ENCODE peak calls at places on chromosomes 2 and 18, in seven cellular contexts. L, D, B, R, F, T and P are unnamed samples.

GRCh38 chr2:71548589-71549485 is 95.5 kb downstream of the DYSF start:
- DNase-seq in L (peak; percentile 53), D (peak; percentile 63), B (peak; percentile 56), R (peak; percentile 34), F (peak; percentile 73), T (peak; percentile 44), P (peak; percentile 54)

GRCh38 chr18:28147674-28148171 is 29.2 kb downstream of the CDH2 start:
- DNase-seq in L (no peak), D (no peak), B (no peak), R (no peak), F (peak; percentile 92), T (no peak), P (no peak)

GRCh38 chr18:34493099-34493544 is 217.0 kb upstream of the DTNA start:
- DNase-seq in L (no peak), D (peak; percentile 74), B (no peak), R (peak; percentile 61), F (peak; percentile 68), T (peak; percentile 48), P (peak; percentile 10)

GRCh38 chr2:1731963-1732768 is 12.1 kb downstream of the PXDN start:
- DNase-seq in L (no peak), D (no peak), B (no peak), R (no peak), F (peak; percentile 93), T (no peak), P (no peak)

GRCh38 chr18:31396796-31397195 is 20.2 kb downstream of the DSG4 start:
- DNase-seq in L (no peak), D (no peak), B (no peak), R (no peak), F (no peak), T (no peak), P (no peak)

GRCh38 chr2:24360963-24361330 is 611 bp upstream of the ITSN2 start:
- DNase-seq in L (no peak), D (no peak), B (no peak), R (no peak), F (no peak), T (no peak), P (no peak)

GRCh38 chr2:126907671-126908070 is 9.0 kb downstream of the TEX51 start:
- DNase-seq in L (no peak), D (no peak), B (no peak), R (no peak), F (no peak), T (no peak), P (no peak)

GRCh38 chr18:49626842-49627360 is 65.0 kb downstream of the LIPG start:
- DNase-seq in L (no peak), D (no peak), B (no peak), R (no peak), F (no peak), T (no peak), P (no peak)

GRCh38 chr2:84865181-84865783 is 15.6 kb downstream of the TRABD2A start:
- DNase-seq in L (peak; percentile 64), D (no peak), B (no peak), R (no peak), F (peak; percentile 55), T (no peak), P (no peak)

GRCh38 chr2:26754972-26755670 is 9.0 kb upstream of the SLC35F6 start:
- DNase-seq in L (peak; percentile 45), D (no peak), B (no peak), R (no peak), F (no peak), T (no peak), P (no peak)

GRCh38 chr2:166406374-166406773 is 30.6 kb upstream of the SCN9A start:
- DNase-seq in L (no peak), D (no peak), B (no peak), R (no peak), F (no peak), T (no peak), P (no peak)

GRCh38 chr2:225366731-225367130 is 32.8 kb upstream of the NYAP2 start:
- DNase-seq in L (no peak), D (no peak), B (no peak), R (no peak), F (no peak), T (no peak), P (no peak)

DNA sequence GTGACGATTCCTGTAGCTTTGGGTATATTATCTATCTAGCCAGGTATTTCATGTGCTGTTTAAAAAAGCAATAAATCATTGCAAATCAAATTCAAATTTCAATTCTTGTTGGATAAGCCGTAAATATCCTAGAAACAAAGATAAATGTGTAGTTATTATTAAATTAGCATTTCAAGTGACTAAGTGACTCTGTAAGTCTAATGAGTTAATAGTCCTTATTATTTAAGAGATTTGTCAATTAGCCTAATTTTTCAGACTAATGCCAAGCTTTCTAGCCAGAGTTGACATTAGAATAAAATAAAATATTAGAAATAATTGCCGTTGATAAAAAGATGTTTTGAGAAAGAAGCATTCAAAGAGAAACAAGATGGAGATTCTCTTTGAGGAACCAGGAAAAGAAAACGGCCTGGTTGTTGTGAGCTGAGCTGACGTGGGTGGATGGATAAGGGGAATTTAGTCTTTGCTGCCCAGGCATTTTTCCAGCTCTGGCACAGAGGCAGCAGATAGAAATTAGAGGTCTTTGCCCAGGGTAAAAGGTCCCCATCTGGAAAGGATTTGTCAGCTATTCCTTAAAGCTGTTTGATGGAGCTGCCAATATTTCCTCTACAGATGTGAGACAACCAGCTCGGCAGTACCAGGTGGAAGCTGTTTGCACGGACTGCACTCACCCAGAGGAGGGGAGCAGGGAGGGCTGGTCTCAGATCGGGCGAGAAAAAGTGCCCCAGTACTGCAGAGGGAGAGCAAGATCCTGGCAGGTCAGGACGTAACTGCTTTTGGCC is 117.3 kb upstream of the SEC11C start:
- DNase-seq in L (no peak), D (no peak), B (no peak), R (no peak), F (peak; percentile 38), T (no peak), P (no peak)
- H3K4me3 ChIP-seq in L (no peak overlapping the region), D (no peak overlapping the region), B (no peak overlapping the region), R (no peak overlapping the region), F (no peak overlapping the region), T (no peak overlapping the region), P (no peak overlapping the region)

DNA sequence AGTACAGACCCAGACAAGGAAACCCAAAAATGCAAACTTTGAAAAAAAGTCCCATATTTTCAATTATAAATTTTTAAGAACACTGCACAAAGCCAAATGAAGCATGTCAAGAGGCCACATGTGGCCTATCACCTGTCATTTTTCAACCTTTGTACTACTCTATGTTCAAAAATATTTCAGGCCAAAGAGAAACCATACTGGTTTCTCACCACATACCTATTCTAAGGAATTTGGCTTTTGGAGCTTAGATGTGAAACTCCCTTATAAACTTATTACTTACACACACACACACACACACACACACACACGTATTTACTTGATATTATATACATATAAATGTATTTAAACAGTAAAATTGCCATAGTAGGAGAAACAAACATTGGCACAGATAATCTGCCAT is 338.7 kb downstream of the TXNL1 start:
- DNase-seq in L (no peak), D (no peak), B (no peak), R (no peak), F (no peak), T (no peak), P (no peak)
- H3K4me3 ChIP-seq in L (no peak overlapping the region), D (no peak overlapping the region), B (no peak overlapping the region), R (no peak overlapping the region), F (no peak overlapping the region), T (no peak overlapping the region), P (no peak overlapping the region)

GRCh38 chr2:9212661-9213411 is 6.2 kb downstream of the ASAP2 start:
- DNase-seq in L (no peak), D (no peak), B (no peak), R (no peak), F (peak; percentile 43), T (no peak), P (no peak)
- H3K4me3 ChIP-seq in L (no peak overlapping the region), D (no peak overlapping the region), B (no peak overlapping the region), R (no peak overlapping the region), F (no peak overlapping the region), T (no peak overlapping the region), P (no peak overlapping the region)

GRCh38 chr2:180614776-180615175 is 365.6 kb upstream of the UBE2E3 start:
- DNase-seq in L (no peak), D (no peak), B (no peak), R (no peak), F (no peak), T (no peak), P (no peak)
- H3K4me3 ChIP-seq in L (no peak overlapping the region), D (no peak overlapping the region), B (no peak overlapping the region), R (no peak overlapping the region), F (no peak overlapping the region), T (no peak overlapping the region), P (no peak overlapping the region)

GRCh38 chr2:222891890-222892289 is 31.1 kb downstream of the ACSL3 start:
- DNase-seq in L (no peak), D (no peak), B (no peak), R (no peak), F (peak; percentile 44), T (no peak), P (no peak)
- H3K4me3 ChIP-seq in L (no peak overlapping the region), D (no peak overlapping the region), B (no peak overlapping the region), R (no peak overlapping the region), F (peak overlapping the region; percentile 16), T (no peak overlapping the region), P (no peak overlapping the region)

DNA sequence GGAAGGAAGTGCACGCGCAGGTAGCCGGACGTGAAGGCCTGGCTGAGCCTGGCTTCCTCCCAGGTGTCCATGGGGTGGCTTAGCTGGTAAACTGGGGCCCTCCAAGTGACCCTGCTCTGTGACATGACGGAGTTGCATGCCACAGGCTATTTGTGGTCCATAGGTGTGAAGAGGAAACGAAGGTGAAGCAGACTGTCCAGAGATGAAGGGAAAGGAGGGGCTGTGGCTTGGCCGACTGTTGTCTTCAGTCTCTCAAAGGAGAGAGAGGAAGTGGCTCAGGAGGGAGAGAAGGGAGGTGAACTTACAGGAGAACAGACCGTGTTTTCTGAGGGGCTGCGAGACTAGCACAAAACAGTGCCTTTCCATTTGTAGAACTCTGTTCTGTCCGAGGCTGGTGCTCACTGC is 19.3 kb downstream of the INPP5D start:
- DNase-seq in L (peak; percentile 77), D (no peak), B (no peak), R (no peak), F (no peak), T (no peak), P (no peak)
- H3K4me3 ChIP-seq in L (peak overlapping the region; percentile 4), D (no peak overlapping the region), B (no peak overlapping the region), R (no peak overlapping the region), F (no peak overlapping the region), T (no peak overlapping the region), P (no peak overlapping the region)

GRCh38 chr2:237198144-237198900 is 112.6 kb downstream of the COPS8 start:
- DNase-seq in L (no peak), D (no peak), B (no peak), R (no peak), F (peak; percentile 49), T (no peak), P (no peak)
- H3K4me3 ChIP-seq in L (no peak overlapping the region), D (no peak overlapping the region), B (no peak overlapping the region), R (no peak overlapping the region), F (no peak overlapping the region), T (no peak overlapping the region), P (no peak overlapping the region)

DNA sequence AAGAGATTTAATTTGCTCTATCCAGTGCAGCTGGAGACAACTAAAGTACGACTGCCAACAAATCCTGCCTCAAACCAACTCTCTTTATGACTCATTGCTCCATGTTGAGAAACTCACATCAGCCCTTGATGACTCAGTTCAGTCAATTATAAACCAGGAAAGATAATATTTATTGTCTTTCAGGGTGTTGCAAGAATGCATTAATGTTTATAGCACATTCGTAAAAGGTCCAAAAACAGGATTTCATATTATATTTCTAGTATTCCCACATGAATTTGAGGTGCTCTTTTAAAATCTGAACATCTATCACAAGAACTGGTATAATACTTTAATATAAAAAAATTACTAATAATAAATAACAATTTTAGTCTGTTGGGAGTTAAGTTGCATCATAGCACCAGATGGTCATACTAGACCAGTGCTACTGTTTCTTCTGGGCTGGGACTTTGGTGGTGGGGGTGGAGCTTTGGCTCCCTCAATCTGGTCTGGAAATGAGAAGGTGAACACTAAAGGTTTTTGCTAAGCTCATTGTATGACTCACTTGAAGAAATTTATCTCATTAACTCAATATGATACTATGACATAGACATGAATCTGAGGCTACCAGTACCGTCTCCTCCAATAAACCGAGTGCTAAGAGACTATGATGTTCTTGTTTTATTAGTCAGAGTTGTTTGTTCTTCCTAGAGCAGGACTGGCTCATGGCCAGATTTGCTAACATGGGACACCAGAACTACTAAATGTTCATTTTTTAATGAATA is 26.6 kb upstream of the MAP3K20 start:
- DNase-seq in L (no peak), D (peak; percentile 48), B (peak; percentile 97), R (no peak), F (peak; percentile 98), T (no peak), P (peak; percentile 83)
- H3K4me3 ChIP-seq in L (no peak overlapping the region), D (no peak overlapping the region), B (peak overlapping the region; percentile 35), R (no peak overlapping the region), F (peak overlapping the region; percentile 13), T (no peak overlapping the region), P (no peak overlapping the region)